ENCODE peak calls at places on chromosomes 7 and 10, in ten cellular contexts. One of them, this sample, is unnamed.

GRCh38 chr10:51097546-51097945 is 23.3 kb downstream of the PRKG1 start:
- DNase-seq in GM12891: no peak
- DNase-seq in GM23338: no peak
- DNase-seq in OCI-M1: no peak
- DNase-seq in epithelial cell of esophagus: no peak
- DNase-seq in heart left ventricle: no peak
- DNase-seq in A172: no peak
- DNase-seq in ACHN: no peak
- DNase-seq in mesendoderm: no peak
- DNase-seq in cardiac muscle cell: no peak
- DNase-seq in this sample: no peak

GRCh38 chr7:155591055-155591750 is 44.8 kb upstream of the CNPY1 start:
- DNase-seq in heart left ventricle: no peak
- DNase-seq in epithelial cell of esophagus: peak
- DNase-seq in GM12891: no peak
- DNase-seq in mesendoderm: no peak
- DNase-seq in OCI-M1: no peak
- DNase-seq in ACHN: no peak
- DNase-seq in A172: peak
- DNase-seq in GM23338: no peak
- DNase-seq in cardiac muscle cell: no peak
- DNase-seq in this sample: no peak

GRCh38 chr7:74619235-74619860 is 38.2 kb upstream of the GTF2I start:
- DNase-seq in cardiac muscle cell: peak
- DNase-seq in mesendoderm: no peak
- DNase-seq in heart left ventricle: no peak
- DNase-seq in ACHN: no peak
- DNase-seq in OCI-M1: no peak
- DNase-seq in epithelial cell of esophagus: no peak
- DNase-seq in GM23338: peak
- DNase-seq in GM12891: no peak
- DNase-seq in A172: no peak
- DNase-seq in this sample: no peak

GRCh38 chr10:103828107-103828506 is 27.3 kb downstream of the SH3PXD2A start:
- DNase-seq in A172: no peak
- DNase-seq in GM12891: no peak
- DNase-seq in ACHN: no peak
- DNase-seq in cardiac muscle cell: no peak
- DNase-seq in heart left ventricle: no peak
- DNase-seq in GM23338: no peak
- DNase-seq in mesendoderm: no peak
- DNase-seq in OCI-M1: no peak
- DNase-seq in epithelial cell of esophagus: peak
- DNase-seq in this sample: peak

GRCh38 chr7:13091974-13092707 is 404.7 kb downstream of the ARL4A start:
- DNase-seq in cardiac muscle cell: no peak
- DNase-seq in GM12891: no peak
- DNase-seq in GM23338: no peak
- DNase-seq in epithelial cell of esophagus: no peak
- DNase-seq in A172: no peak
- DNase-seq in heart left ventricle: no peak
- DNase-seq in OCI-M1: peak
- DNase-seq in ACHN: no peak
- DNase-seq in mesendoderm: peak
- DNase-seq in this sample: no peak

GRCh38 chr10:58266003-58266825 is 1.5 kb downstream of the IPMK start:
- DNase-seq in GM12891: no peak
- DNase-seq in cardiac muscle cell: peak
- DNase-seq in heart left ventricle: no peak
- DNase-seq in OCI-M1: peak
- DNase-seq in epithelial cell of esophagus: peak
- DNase-seq in GM23338: no peak
- DNase-seq in mesendoderm: peak
- DNase-seq in A172: no peak
- DNase-seq in ACHN: peak
- DNase-seq in this sample: no peak

GRCh38 chr7:158110034-158110590 is 477.5 kb downstream of the PTPRN2 start:
- DNase-seq in ACHN: no peak
- DNase-seq in cardiac muscle cell: no peak
- DNase-seq in heart left ventricle: no peak
- DNase-seq in GM12891: no peak
- DNase-seq in epithelial cell of esophagus: no peak
- DNase-seq in A172: no peak
- DNase-seq in GM23338: no peak
- DNase-seq in OCI-M1: no peak
- DNase-seq in mesendoderm: no peak
- DNase-seq in this sample: no peak

GRCh38 chr10:71069909-71070666 is 142.3 kb upstream of the UNC5B start:
- DNase-seq in mesendoderm: no peak
- DNase-seq in heart left ventricle: no peak
- DNase-seq in A172: no peak
- DNase-seq in ACHN: no peak
- DNase-seq in cardiac muscle cell: no peak
- DNase-seq in epithelial cell of esophagus: no peak
- DNase-seq in GM23338: no peak
- DNase-seq in OCI-M1: no peak
- DNase-seq in GM12891: no peak
- DNase-seq in this sample: no peak

GRCh38 chr10:127243490-127244272 is 47.3 kb upstream of the INSYN2A start:
- DNase-seq in OCI-M1: peak
- DNase-seq in ACHN: peak
- DNase-seq in A172: peak
- DNase-seq in GM23338: peak
- DNase-seq in cardiac muscle cell: peak
- DNase-seq in mesendoderm: peak
- DNase-seq in epithelial cell of esophagus: peak
- DNase-seq in heart left ventricle: peak
- DNase-seq in GM12891: no peak
- DNase-seq in this sample: no peak

GRCh38 chr7:140898794-140899548 is 25.8 kb downstream of the BRAF start:
- DNase-seq in mesendoderm: peak
- DNase-seq in GM23338: peak
- DNase-seq in ACHN: no peak
- DNase-seq in epithelial cell of esophagus: peak
- DNase-seq in cardiac muscle cell: no peak
- DNase-seq in heart left ventricle: no peak
- DNase-seq in OCI-M1: no peak
- DNase-seq in A172: no peak
- DNase-seq in GM12891: no peak
- DNase-seq in this sample: no peak

GRCh38 chr7:81604075-81604807 is 165.6 kb downstream of the HGF start:
- DNase-seq in GM12891: no peak
- DNase-seq in cardiac muscle cell: no peak
- DNase-seq in epithelial cell of esophagus: peak
- DNase-seq in ACHN: peak
- DNase-seq in OCI-M1: no peak
- DNase-seq in A172: peak
- DNase-seq in GM23338: no peak
- DNase-seq in mesendoderm: no peak
- DNase-seq in heart left ventricle: no peak
- DNase-seq in this sample: no peak

GRCh38 chr7:7181519-7182155 is 707 bp upstream of the C1GALT1 start:
- DNase-seq in OCI-M1: peak
- DNase-seq in GM23338: peak
- DNase-seq in epithelial cell of esophagus: peak
- DNase-seq in mesendoderm: peak
- DNase-seq in A172: no peak
- DNase-seq in cardiac muscle cell: peak
- DNase-seq in ACHN: peak
- DNase-seq in heart left ventricle: peak
- DNase-seq in GM12891: peak
- DNase-seq in this sample: peak

GRCh38 chr10:116708386-116708785 is 34.0 kb downstream of the HSPA12A start:
- DNase-seq in A172: peak
- DNase-seq in cardiac muscle cell: no peak
- DNase-seq in mesendoderm: no peak
- DNase-seq in GM23338: no peak
- DNase-seq in heart left ventricle: no peak
- DNase-seq in epithelial cell of esophagus: peak
- DNase-seq in ACHN: peak
- DNase-seq in OCI-M1: no peak
- DNase-seq in GM12891: no peak
- DNase-seq in this sample: no peak

GRCh38 chr10:119896061-119896655 is 3.6 kb downstream of the SEC23IP start:
- DNase-seq in cardiac muscle cell: peak
- DNase-seq in GM23338: no peak
- DNase-seq in A172: no peak
- DNase-seq in epithelial cell of esophagus: peak
- DNase-seq in mesendoderm: no peak
- DNase-seq in GM12891: no peak
- DNase-seq in OCI-M1: peak
- DNase-seq in heart left ventricle: no peak
- DNase-seq in ACHN: no peak
- DNase-seq in this sample: no peak

GRCh38 chr7:158486919-158487318 is 100.7 kb downstream of the PTPRN2 start:
- DNase-seq in OCI-M1: no peak
- DNase-seq in epithelial cell of esophagus: no peak
- DNase-seq in ACHN: no peak
- DNase-seq in cardiac muscle cell: no peak
- DNase-seq in A172: no peak
- DNase-seq in GM12891: no peak
- DNase-seq in GM23338: no peak
- DNase-seq in heart left ventricle: no peak
- DNase-seq in mesendoderm: no peak
- DNase-seq in this sample: no peak

GRCh38 chr10:88125766-88126165 is 262.3 kb downstream of the PTEN start:
- DNase-seq in OCI-M1: no peak
- DNase-seq in ACHN: no peak
- DNase-seq in A172: no peak
- DNase-seq in cardiac muscle cell: no peak
- DNase-seq in GM12891: no peak
- DNase-seq in epithelial cell of esophagus: no peak
- DNase-seq in GM23338: no peak
- DNase-seq in heart left ventricle: no peak
- DNase-seq in mesendoderm: no peak
- DNase-seq in this sample: no peak

GRCh38 chr7:80210400-80210799 is 75.8 kb downstream of the GNAI1 start:
- DNase-seq in GM12891: no peak
- DNase-seq in epithelial cell of esophagus: no peak
- DNase-seq in cardiac muscle cell: no peak
- DNase-seq in heart left ventricle: no peak
- DNase-seq in mesendoderm: no peak
- DNase-seq in ACHN: no peak
- DNase-seq in OCI-M1: no peak
- DNase-seq in A172: no peak
- DNase-seq in GM23338: no peak
- DNase-seq in this sample: no peak

This sample was measured in breast epithelium.